ENCODE peak calls at places on chromosomes 12 and 14, in nine cellular contexts. I is fibroblast of villous mesenchyme, Q is mucosa of descending colon, U is cardiac fibroblast, J is ovary, E is uterus, R is fibroblast of lung, A is BE2C, S is BJ. V is an unnamed sample.

GRCh38 chr12:109827566-109828550 is 5.3 kb downstream of the TRPV4 start:
- DNase-seq in I (peak), J (no peak), Q (peak), S (no peak), A (no peak), R (no peak), E (no peak), U (peak), V (no peak)

GRCh38 chr14:75832621-75833297 is 149.0 kb downstream of the TGFB3 start:
- DNase-seq in Q (no peak), U (peak), I (peak), A (peak), S (peak), R (peak), E (no peak), J (peak), V (peak)

GRCh38 chr12:119710941-119711551 is 43.1 kb downstream of the PRKAB1 start:
- DNase-seq in U (no peak), S (no peak), E (no peak), J (no peak), I (no peak), A (no peak), Q (no peak), R (no peak), V (no peak)

GRCh38 chr12:95200128-95200973 is 16.9 kb downstream of the FGD6 start:
- DNase-seq in A (no peak), E (no peak), J (no peak), U (peak), R (no peak), Q (no peak), I (peak), S (no peak), V (no peak)

GRCh38 chr12:53234236-53234635 is 2.2 kb upstream of the RARG start:
- DNase-seq in I (no peak), R (no peak), E (no peak), J (no peak), A (peak), S (no peak), Q (no peak), U (no peak), V (no peak)

GRCh38 chr14:55546212-55546874 is 33.7 kb upstream of the KTN1 start:
- DNase-seq in A (no peak), U (no peak), I (no peak), R (no peak), S (no peak), Q (no peak), J (no peak), E (no peak), V (no peak)

GRCh38 chr14:98503086-98503815 is 768.7 kb downstream of the BCL11B start:
- DNase-seq in R (no peak), Q (no peak), A (no peak), S (no peak), I (no peak), U (no peak), E (no peak), J (no peak), V (no peak)

GRCh38 chr14:92981726-92982125 is 58.8 kb downstream of the CHGA start:
- DNase-seq in Q (no peak), S (no peak), A (no peak), U (no peak), J (no peak), E (no peak), R (no peak), I (no peak), V (no peak)

GRCh38 chr14:68199465-68200145 is 380.0 kb downstream of the RAD51B start:
- DNase-seq in R (peak), E (peak), U (peak), Q (no peak), J (no peak), A (no peak), S (no peak), I (no peak), V (peak)

GRCh38 chr14:36430662-36431084 is 89.4 kb downstream of the NKX2-1 start:
- DNase-seq in U (no peak), A (no peak), Q (no peak), E (no peak), J (no peak), S (no peak), I (no peak), R (no peak), V (no peak)

GRCh38 chr14:100295376-100296105 is 10.7 kb downstream of the SLC25A29 start:
- DNase-seq in S (no peak), E (peak), A (no peak), I (no peak), R (no peak), Q (no peak), J (peak), U (no peak), V (no peak)

GRCh38 chr12:116406529-116406928 is 129.0 kb upstream of the MED13L start:
- DNase-seq in U (peak), E (peak), S (peak), J (no peak), R (no peak), I (peak), Q (peak), A (peak), V (no peak)

GRCh38 chr12:25491396-25491948 is 61.6 kb downstream of the LMNTD1 start:
- DNase-seq in A (no peak), U (no peak), I (no peak), S (no peak), Q (no peak), R (no peak), E (no peak), J (no peak), V (no peak)

GRCh38 chr12:57178213-57178612 is 30.8 kb upstream of the LRP1-AS start:
- DNase-seq in S (no peak), J (no peak), I (no peak), A (no peak), E (no peak), Q (peak), R (no peak), U (no peak), V (no peak)

GRCh38 chr12:14167005-14167628 is 185.7 kb upstream of the GRIN2B start:
- DNase-seq in I (peak), A (peak), J (peak), S (no peak), E (peak), U (peak), R (peak), Q (no peak), V (peak)

GRCh38 chr12:42741771-42742510 is 152.4 kb upstream of the PRICKLE1 start:
- DNase-seq in A (no peak), Q (no peak), S (peak), J (no peak), E (no peak), R (peak), U (peak), I (peak), V (peak)

GRCh38 chr14:25406818-25407217 is 356.9 kb upstream of the STXBP6 start:
- DNase-seq in J (no peak), S (no peak), R (peak), U (peak), A (peak), I (peak), E (no peak), Q (no peak), V (no peak)
- TF ChIP-seq CTCF in J (no peak), S (peak), R (peak), U (no peak), A (peak), I (peak), E (no peak), Q (peak), V (peak)

GRCh38 chr12:55974308-55974724 is 438 bp downstream of the RAB5B start:
- DNase-seq in I (peak), R (peak), E (no peak), A (peak), Q (no peak), J (no peak), U (peak), S (no peak), V (peak)
- H3K4me3 ChIP-seq in I (peak), R (peak), E (peak), A (peak), Q (peak), J (peak), U (peak), S (peak), V (peak)

GRCh38 chr12:121582583-121583333 is 1.9 kb upstream of the KDM2B start:
- DNase-seq in R (peak), S (no peak), E (no peak), I (no peak), A (no peak), U (peak), J (no peak), Q (no peak), V (no peak)
- TF ChIP-seq CTCF in R (no peak), S (no peak), E (no peak), I (no peak), A (no peak), U (no peak), J (no peak), Q (no peak), V (no peak)

GRCh38 chr12:79691299-79692248 is 810 bp upstream of the PAWR start:
- DNase-seq in S (peak), Q (no peak), I (peak), R (peak), J (no peak), U (peak), E (no peak), A (no peak), V (peak)

GRCh38 chr12:79690156-79690605 is 583 bp downstream of the PAWR start:
- DNase-seq in R (no peak), A (peak), J (peak), E (no peak), S (no peak), I (peak), Q (peak), U (no peak), V (no peak)

GRCh38 chr12:79690606-79691298 is at the start of gene PAWR:
- DNase-seq in E (peak), R (peak), J (peak), I (peak), A (peak), Q (peak), U (peak), S (no peak), V (peak)

GRCh38 chr12:79692860-79693605 is 2.3 kb upstream of the PAWR start:
- DNase-seq in A (no peak), U (peak), Q (no peak), J (no peak), E (no peak), I (peak), R (peak), S (no peak), V (peak)

DNA sequence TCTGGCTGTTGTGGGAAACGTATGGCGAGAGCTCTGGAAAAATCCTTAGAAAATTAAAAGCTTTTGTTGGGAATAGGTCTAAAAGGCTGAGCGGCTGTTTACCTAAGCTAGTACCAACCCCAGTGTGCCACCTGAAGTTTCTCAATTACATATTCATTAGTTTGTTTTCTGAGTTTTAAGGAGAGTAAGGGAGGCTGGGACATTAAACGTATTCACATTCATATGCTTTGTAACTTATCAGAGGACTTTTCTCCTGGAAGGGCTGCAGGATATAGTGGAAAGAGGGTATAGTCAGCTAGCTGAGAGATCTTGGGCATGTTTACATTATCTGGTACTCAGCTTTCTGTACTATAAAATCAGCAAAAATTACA is 1.5 kb upstream of the PAWR start:
- DNase-seq in J (no peak), Q (no peak), S (no peak), I (no peak), A (no peak), U (no peak), E (no peak), R (no peak), V (no peak)
- H3K4me3 ChIP-seq in J (no peak), Q (no peak), S (peak), I (peak), A (no peak), U (peak), E (no peak), R (peak), V (peak)

V was measured in astrocyte of the spinal cord.